ENCODE peak calls at places on chromosomes 16 and 17, in five cellular contexts. H is CD8-positive, alpha-beta T cell; S is fibroblast of lung; U is fibroblast of villous mesenchyme; C is AG04449. V is an unnamed sample.

GRCh38 chr17:4249452-4250029 is 14.2 kb downstream of the ANKFY1 start:
- DNase-seq in H (no peak), S (peak; percentile 60), U (peak; percentile 59), C (no peak), V (peak; percentile 56)

GRCh38 chr17:82356845-82357355 is 2.1 kb upstream of the TEX19 start:
- DNase-seq in H (no peak), S (no peak), U (no peak), C (no peak), V (no peak)

GRCh38 chr17:35709874-35710273 is 21.6 kb upstream of the RASL10B start:
- DNase-seq in H (no peak), S (peak; percentile 87), U (peak; percentile 40), C (no peak), V (peak; percentile 79)

GRCh38 chr16:12002447-12003006 is 26.0 kb downstream of the SNX29 start:
- DNase-seq in H (no peak), S (peak; percentile 77), U (peak; percentile 97), C (no peak), V (peak; percentile 68)

GRCh38 chr16:62882552-62883221 is 846.4 kb upstream of the CDH8 start:
- DNase-seq in H (no peak), S (no peak), U (no peak), C (no peak), V (no peak)

GRCh38 chr16:55496509-55497145 is 12.2 kb upstream of the LPCAT2 start:
- DNase-seq in H (no peak), S (no peak), U (no peak), C (no peak), V (no peak)

GRCh38 chr16:78770353-78771091 is 671.1 kb downstream of the WWOX start:
- DNase-seq in H (peak; percentile 78), S (peak; percentile 29), U (peak; percentile 73), C (no peak), V (peak; percentile 6)

GRCh38 chr17:9402590-9403199 is 172.9 kb downstream of the STX8 start:
- DNase-seq in H (no peak), S (peak; percentile 52), U (peak; percentile 35), C (no peak), V (peak; percentile 23)

GRCh38 chr16:57446530-57447141 is 549 bp downstream of the CIAPIN1 start:
- DNase-seq in H (peak; percentile 19), S (peak; percentile 20), U (peak; percentile 17), C (no peak), V (peak; percentile 16)

GRCh38 chr16:27179500-27180072 is 23.7 kb upstream of the KDM8 start:
- DNase-seq in H (peak; percentile 87), S (peak; percentile 66), U (peak; percentile 76), C (no peak), V (peak; percentile 62)

GRCh38 chr17:77892469-77893143 is 65.9 kb upstream of the TNRC6C start:
- DNase-seq in H (no peak), S (no peak), U (no peak), C (no peak), V (no peak)
- TF ChIP-seq CTCF in H (no peak), S (no peak), U (peak; percentile 23), C (no peak), V (peak; percentile 17)

GRCh38 chr17:40346061-40346767 is 18.3 kb downstream of the GJD3 start:
- DNase-seq in H (no peak), S (no peak), U (no peak), C (no peak), V (no peak)
- H3K4me3 ChIP-seq in H (no peak overlapping the region), S (peak overlapping the region; percentile 31), U (peak overlapping the region; percentile 85), C (no peak overlapping the region), V (peak overlapping the region; percentile 82)

GRCh38 chr16:67667817-67668494 is 1.3 kb downstream of the C16orf86 start:
- DNase-seq in H (peak; percentile 77), S (peak; percentile 91), U (peak; percentile 91), C (peak; percentile 54), V (peak; percentile 93)
- TF ChIP-seq CTCF in H (peak; percentile 65), S (peak; percentile 81), U (peak; percentile 93), C (peak; percentile 97), V (peak; percentile 92)

GRCh38 chr17:8326591-8327583 is 12.8 kb upstream of the ODF4 start:
- DNase-seq in H (peak; percentile 12), S (peak; percentile 29), U (peak; percentile 36), C (no peak), V (peak; percentile 23)
- H3K4me3 ChIP-seq in H (peak overlapping the region; percentile 72), S (peak overlapping the region; percentile 33), U (peak overlapping the region; percentile 62), C (peak overlapping the region; percentile 55), V (peak overlapping the region; percentile 52)

DNA sequence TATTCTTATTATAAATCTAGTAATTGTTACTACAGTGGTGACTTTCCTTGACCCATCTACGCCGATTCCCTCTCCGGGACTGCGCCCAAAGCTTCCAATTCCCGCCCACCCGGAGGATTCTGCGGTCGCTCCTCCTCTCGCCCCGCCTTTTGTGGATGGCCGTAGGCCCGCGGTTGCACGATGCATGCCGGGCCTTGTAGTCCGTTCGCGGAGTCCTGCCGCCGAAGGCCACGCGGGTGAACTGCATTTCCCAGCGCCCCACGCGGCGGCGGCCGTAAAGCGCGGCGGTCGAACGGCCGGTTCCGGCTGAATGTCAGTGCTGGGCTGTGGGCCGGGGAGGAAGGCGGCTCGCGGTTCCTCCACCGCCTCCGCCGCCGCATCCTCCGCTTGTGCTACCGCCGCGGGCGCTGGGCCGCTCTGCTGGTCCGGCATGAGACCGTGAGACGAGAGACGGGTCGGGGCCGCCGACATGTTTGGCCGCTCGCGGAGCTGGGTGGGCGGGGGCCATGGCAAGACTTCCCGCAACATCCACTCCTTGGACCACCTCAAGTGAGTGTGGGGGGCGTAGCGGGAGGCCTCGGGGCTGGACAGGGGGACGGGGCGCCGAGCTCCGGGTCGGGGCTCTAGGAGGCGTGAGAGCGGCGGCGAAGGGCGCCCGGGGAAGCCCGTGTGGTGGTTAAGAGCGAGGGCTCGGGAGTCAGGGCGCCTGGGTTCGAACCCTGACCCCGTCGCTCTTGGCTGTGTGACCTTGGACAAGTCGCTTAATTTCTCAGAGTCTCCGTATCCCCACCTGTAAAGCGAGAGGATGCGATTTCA is at the start of gene CLEC16A:
- DNase-seq in H (peak; percentile 97), S (peak; percentile 97), U (peak; percentile 97), C (peak; percentile 70), V (peak; percentile 96)
- TF ChIP-seq CTCF in H (no peak), S (no peak), U (no peak), C (no peak), V (no peak)